ENCODE peak calls at places on chromosomes 3 and 15, in five cellular contexts. K is substantia nigra; Z is activated CD8-positive, alpha-beta memory T cell treated with anti-CD3 and anti-CD28 coated beads for 24 hours; R is H9; U is lung. T is an unnamed sample.

GRCh38 chr3:64388886-64389285 is 163.6 kb upstream of the PRICKLE2 start:
- DNase-seq in K (no peak), R (no peak), U (no peak), Z (no peak), T (no peak)

GRCh38 chr3:172680684-172681083 is 30.2 kb downstream of the NCEH1 start:
- DNase-seq in Z (no peak), K (no peak), U (no peak), R (no peak), T (no peak)

GRCh38 chr3:145058483-145058882 is 1086.9 kb downstream of the DIPK2A start:
- DNase-seq in K (no peak), U (no peak), Z (no peak), R (no peak), T (no peak)

GRCh38 chr3:108285176-108285575 is 11.2 kb upstream of the HHLA2 start:
- DNase-seq in K (no peak), U (no peak), R (no peak), Z (no peak), T (no peak)

GRCh38 chr3:84946240-84946639 is 12.5 kb upstream of the CADM2 start:
- DNase-seq in R (no peak), K (no peak), U (no peak), Z (no peak), T (no peak)

GRCh38 chr3:39748002-39748401 is 61.4 kb upstream of the MYRIP start:
- DNase-seq in R (no peak), Z (no peak), K (no peak), U (no peak), T (no peak)

GRCh38 chr3:121794264-121794983 is 40.4 kb downstream of the IQCB1 start:
- DNase-seq in R (no peak), K (no peak), Z (no peak), U (no peak), T (no peak)

GRCh38 chr3:53794597-53794996 is 51.6 kb downstream of the CHDH start:
- DNase-seq in K (no peak), Z (no peak), U (no peak), R (no peak), T (no peak)

GRCh38 chr15:23504003-23504402 is 57.0 kb upstream of the GOLGA6L2 start:
- DNase-seq in Z (no peak), U (no peak), K (no peak), R (no peak), T (no peak)

GRCh38 chr3:137191133-137191923 is 233.5 kb downstream of the IL20RB start:
- DNase-seq in U (no peak), R (no peak), K (no peak), Z (no peak), T (no peak)

GRCh38 chr15:25693321-25694237 is 169.5 kb downstream of the ATP10A start:
- DNase-seq in Z (peak), R (peak), U (no peak), K (no peak), T (no peak)

GRCh38 chr3:197793246-197793645 is 2.2 kb downstream of the LRCH3 start:
- DNase-seq in R (no peak), U (no peak), Z (no peak), K (no peak), T (no peak)

GRCh38 chr15:56719021-56719612 is 14.2 kb downstream of the ZNF280D start:
- DNase-seq in U (no peak), R (no peak), K (no peak), Z (no peak), T (no peak)

GRCh38 chr3:177816667-177817208 is 619.5 kb upstream of the TBL1XR1 start:
- DNase-seq in R (no peak), U (peak), K (no peak), Z (no peak), T (no peak)

GRCh38 chr15:70722266-70723123 is 40.9 kb downstream of the UACA start:
- DNase-seq in Z (no peak), R (no peak), U (no peak), K (no peak), T (no peak)

GRCh38 chr15:100093211-100094126 is 248.3 kb downstream of the ADAMTS17 start:
- DNase-seq in K (no peak), R (no peak), Z (no peak), U (peak), T (no peak)

GRCh38 chr15:44713006-44713966 is 2.0 kb downstream of the B2M start:
- DNase-seq in U (no peak), R (no peak), Z (no peak), K (no peak), T (no peak)

GRCh38 chr3:86481031-86481430 is 509.9 kb downstream of the VGLL3 start:
- DNase-seq in R (no peak), U (no peak), Z (no peak), K (no peak), T (no peak)

GRCh38 chr3:149377408-149378111 is at the start of gene TM4SF1:
- DNase-seq in U (peak), Z (no peak), K (no peak), R (peak), T (no peak)

GRCh38 chr3:48413611-48414010 is 16.3 kb downstream of the PLXNB1 start:
- DNase-seq in Z (no peak), U (no peak), K (no peak), R (no peak), T (no peak)

GRCh38 chr3:111538687-111539086 is 3.3 kb upstream of the CD96 start:
- DNase-seq in K (no peak), U (no peak), R (no peak), Z (no peak), T (no peak)

GRCh38 chr3:18225709-18226108 is 199.4 kb downstream of the SATB1 start:
- DNase-seq in U (no peak), R (no peak), Z (no peak), K (no peak), T (no peak)

GRCh38 chr3:80771085-80771484 is 990.4 kb downstream of the GBE1 start:
- DNase-seq in U (no peak), R (no peak), Z (no peak), K (no peak), T (no peak)

GRCh38 chr3:5423076-5423475 is 235.6 kb downstream of the EDEM1 start:
- DNase-seq in Z (no peak), U (no peak), K (no peak), R (no peak), T (no peak)

GRCh38 chr3:120764206-120764605 is 21.7 kb downstream of the GTF2E1 start:
- DNase-seq in Z (no peak), R (no peak), U (no peak), K (no peak), T (no peak)

GRCh38 chr3:155242342-155242741 is 51.1 kb downstream of the STRIT1 start:
- DNase-seq in R (no peak), K (no peak), U (no peak), Z (no peak), T (no peak)

GRCh38 chr3:12507871-12508281 is 23.6 kb downstream of the TSEN2 start:
- DNase-seq in Z (no peak), U (no peak), K (no peak), R (no peak), T (no peak)

GRCh38 chr3:173660645-173661299 is 263.2 kb downstream of the NLGN1 start:
- DNase-seq in U (no peak), R (no peak), Z (no peak), K (no peak), T (no peak)

GRCh38 chr15:38696120-38696727 is 131.6 kb upstream of the RASGRP1 start:
- DNase-seq in K (no peak), U (no peak), R (no peak), Z (peak), T (no peak)

GRCh38 chr3:31213869-31214486 is 318.7 kb upstream of the STT3B start:
- DNase-seq in K (no peak), Z (no peak), R (no peak), U (no peak), T (no peak)

GRCh38 chr3:195550723-195551122 is 7.6 kb upstream of the PPP1R2 start:
- DNase-seq in U (no peak), Z (peak), K (no peak), R (no peak), T (no peak)